ENCODE peak calls at places on chromosomes 16 and 17, in nine cellular contexts. H, A, Q, I, N, S, M, W and O are unnamed samples.

GRCh38 chr17:57665128-57665527 is 80.0 kb downstream of the CCDC182 start:
- DNase-seq in H (no peak), A (peak; percentile 16), Q (no peak), I (no peak), N (no peak), S (no peak), M (no peak), W (no peak), O (peak; percentile 39)

GRCh38 chr17:6523330-6523729 is 33.0 kb downstream of the PITPNM3 start:
- DNase-seq in H (no peak), A (no peak), Q (no peak), I (no peak), N (no peak), S (no peak), M (no peak), W (no peak), O (no peak)

GRCh38 chr16:63096857-63097256 is 1060.6 kb upstream of the CDH8 start:
- DNase-seq in H (no peak), A (no peak), Q (no peak), I (no peak), N (no peak), S (no peak), M (no peak), W (no peak), O (no peak)

GRCh38 chr17:61389670-61390478 is 9.8 kb upstream of the TBX2 start:
- DNase-seq in H (no peak), A (no peak), Q (peak; percentile 46), I (no peak), N (peak; percentile 87), S (peak; percentile 84), M (no peak), W (peak; percentile 29), O (peak; percentile 83)

GRCh38 chr16:85994492-85995433 is 95.8 kb downstream of the IRF8 start:
- DNase-seq in H (no peak), A (no peak), Q (no peak), I (no peak), N (peak; percentile 49), S (no peak), M (no peak), W (no peak), O (peak; percentile 27)

GRCh38 chr16:4664538-4665418 is 28.6 kb upstream of the NUDT16L1 start:
- DNase-seq in H (peak; percentile 22), A (no peak), Q (no peak), I (peak; percentile 42), N (no peak), S (no peak), M (no peak), W (peak; percentile 53), O (no peak)

GRCh38 chr17:19573075-19573474 is 39.4 kb downstream of the SLC47A1 start:
- DNase-seq in H (no peak), A (no peak), Q (no peak), I (no peak), N (no peak), S (no peak), M (no peak), W (no peak), O (no peak)

GRCh38 chr16:83791916-83792315 is 15.9 kb upstream of the HSBP1 start:
- DNase-seq in H (no peak), A (no peak), Q (no peak), I (no peak), N (peak; percentile 26), S (no peak), M (no peak), W (no peak), O (no peak)

GRCh38 chr17:27954521-27955495 is 61.6 kb upstream of the LYRM9 start:
- DNase-seq in H (no peak), A (no peak), Q (no peak), I (no peak), N (no peak), S (no peak), M (no peak), W (no peak), O (no peak)

GRCh38 chr16:22123146-22123545 is 30.8 kb downstream of the VWA3A start:
- DNase-seq in H (no peak), A (no peak), Q (no peak), I (no peak), N (no peak), S (no peak), M (no peak), W (no peak), O (peak; percentile 24)

GRCh38 chr16:17228048-17228707 is 242.6 kb downstream of the XYLT1 start:
- DNase-seq in H (no peak), A (no peak), Q (no peak), I (no peak), N (no peak), S (no peak), M (no peak), W (no peak), O (peak; percentile 20)

GRCh38 chr16:2987854-2988253 is 7.6 kb upstream of the PKMYT1 start:
- DNase-seq in H (no peak), A (no peak), Q (no peak), I (no peak), N (no peak), S (no peak), M (no peak), W (no peak), O (no peak)

GRCh38 chr17:78658281-78658785 is 81.1 kb upstream of the DNAH17 start:
- DNase-seq in H (no peak), A (peak; percentile 37), Q (peak; percentile 50), I (no peak), N (no peak), S (no peak), M (no peak), W (no peak), O (no peak)

GRCh38 chr17:44922746-44923470 is 7.6 kb upstream of the GFAP start:
- DNase-seq in H (no peak), A (no peak), Q (no peak), I (no peak), N (peak; percentile 56), S (no peak), M (no peak), W (no peak), O (no peak)

GRCh38 chr16:67252806-67253497 is 4.2 kb downstream of the SLC9A5 start:
- DNase-seq in H (no peak), A (no peak), Q (no peak), I (no peak), N (no peak), S (no peak), M (no peak), W (no peak), O (no peak)

GRCh38 chr17:35909408-35909807 is 21.2 kb downstream of the RDM1 start:
- DNase-seq in H (no peak), A (no peak), Q (no peak), I (no peak), N (no peak), S (no peak), M (no peak), W (no peak), O (no peak)

GRCh38 chr17:17491546-17491988 is 4.6 kb downstream of the RASD1 start:
- DNase-seq in H (no peak), A (no peak), Q (no peak), I (no peak), N (peak; percentile 51), S (no peak), M (no peak), W (no peak), O (no peak)

GRCh38 chr16:49821614-49822282 is 34.2 kb downstream of the ZNF423 start:
- DNase-seq in H (no peak), A (no peak), Q (no peak), I (no peak), N (peak; percentile 49), S (no peak), M (no peak), W (no peak), O (peak; percentile 40)

GRCh38 chr16:1550061-1550460 is 16.6 kb downstream of the TMEM204 start:
- DNase-seq in H (no peak), A (no peak), Q (no peak), I (no peak), N (no peak), S (no peak), M (no peak), W (no peak), O (no peak)

GRCh38 chr17:27276653-27277156 is 17.2 kb upstream of the WSB1 start:
- DNase-seq in H (no peak), A (no peak), Q (no peak), I (no peak), N (no peak), S (peak; percentile 53), M (no peak), W (no peak), O (peak; percentile 81)

GRCh38 chr17:17036520-17036998 is 5.7 kb upstream of the MPRIP start:
- DNase-seq in H (no peak), A (no peak), Q (peak; percentile 32), I (no peak), N (no peak), S (no peak), M (no peak), W (no peak), O (no peak)

GRCh38 chr16:28003021-28003865 is 60.3 kb downstream of the GSG1L start:
- DNase-seq in H (no peak), A (no peak), Q (no peak), I (no peak), N (no peak), S (no peak), M (no peak), W (no peak), O (no peak)

GRCh38 chr16:80802902-80803301 is 1.5 kb downstream of the CDYL2 start:
- DNase-seq in H (no peak), A (no peak), Q (no peak), I (no peak), N (no peak), S (no peak), M (no peak), W (no peak), O (no peak)

GRCh38 chr17:60102632-60103047 is 23.9 kb upstream of the HEATR6 start:
- DNase-seq in H (no peak), A (peak; percentile 39), Q (no peak), I (no peak), N (peak; percentile 70), S (peak; percentile 26), M (no peak), W (no peak), O (no peak)

GRCh38 chr16:11208916-11209665 is 46.9 kb downstream of the SOCS1 start:
- DNase-seq in H (no peak), A (no peak), Q (no peak), I (no peak), N (no peak), S (no peak), M (no peak), W (no peak), O (no peak)

GRCh38 chr17:77824102-77824779 is 134.3 kb upstream of the TNRC6C start:
- DNase-seq in H (no peak), A (no peak), Q (no peak), I (no peak), N (no peak), S (no peak), M (no peak), W (no peak), O (no peak)

GRCh38 chr17:1376061-1376460 is 24.0 kb downstream of the YWHAE start:
- DNase-seq in H (no peak), A (no peak), Q (no peak), I (no peak), N (no peak), S (no peak), M (no peak), W (no peak), O (no peak)

GRCh38 chr16:31071861-31072260 is 2.2 kb downstream of the ZNF668 start:
- DNase-seq in H (no peak), A (peak; percentile 85), Q (peak; percentile 77), I (no peak), N (no peak), S (no peak), M (peak; percentile 72), W (no peak), O (peak; percentile 28)

GRCh38 chr17:77681820-77682219 is 276.7 kb upstream of the TNRC6C start:
- DNase-seq in H (no peak), A (peak; percentile 47), Q (peak; percentile 10), I (peak; percentile 58), N (no peak), S (no peak), M (no peak), W (peak; percentile 46), O (no peak)

GRCh38 chr17:58336456-58337094 is 8.0 kb upstream of the TSPOAP1 start:
- DNase-seq in H (no peak), A (no peak), Q (peak; percentile 66), I (no peak), N (no peak), S (no peak), M (peak; percentile 28), W (no peak), O (no peak)

GRCh38 chr17:78324391-78325075 is 35.3 kb downstream of the SOCS3 start:
- DNase-seq in H (no peak), A (peak; percentile 95), Q (peak; percentile 81), I (peak; percentile 96), N (peak; percentile 74), S (peak; percentile 80), M (peak; percentile 86), W (peak; percentile 85), O (peak; percentile 62)